ENCODE peak calls at places on chromosome 6, in six cellular contexts. J is prostate gland, A is body of pancreas, K is uterus, B is K562, P is heart left ventricle. U is an unnamed sample.

GRCh38 chr6:155014715-155015300 is 19.7 kb downstream of the TIAM2 start:
- DNase-seq in P (no peak), K (no peak), A (no peak), B (no peak), J (no peak), U (no peak)

GRCh38 chr6:134230087-134230717 is 87.7 kb downstream of the SGK1 start:
- DNase-seq in P (peak), A (no peak), K (no peak), B (no peak), J (no peak), U (no peak)

GRCh38 chr6:169640347-169640972 is 61.4 kb downstream of the WDR27 start:
- DNase-seq in A (no peak), P (no peak), B (peak), J (no peak), K (peak), U (no peak)

GRCh38 chr6:157155838-157156237 is 167.5 kb downstream of the TMEM242 start:
- DNase-seq in J (no peak), K (no peak), A (no peak), B (no peak), P (no peak), U (no peak)

GRCh38 chr6:126919947-126920346 is 198.5 kb upstream of the RSPO3 start:
- DNase-seq in J (no peak), P (no peak), A (no peak), B (no peak), K (no peak), U (no peak)

GRCh38 chr6:136547336-136547735 is 2.9 kb downstream of the MAP7 start:
- DNase-seq in K (no peak), A (no peak), J (no peak), B (peak), P (no peak), U (no peak)

GRCh38 chr6:2791124-2792050 is 26.2 kb downstream of the WRNIP1 start:
- DNase-seq in A (peak), B (peak), J (peak), K (peak), P (peak), U (no peak)

GRCh38 chr6:26521485-26522391 is 16.4 kb upstream of the HMGN4 start:
- DNase-seq in J (peak), A (peak), P (peak), K (peak), B (peak), U (peak)

GRCh38 chr6:151284431-151285060 is 44.8 kb downstream of the AKAP12 start:
- DNase-seq in J (no peak), A (no peak), B (no peak), K (no peak), P (no peak), U (no peak)

GRCh38 chr6:119096683-119097310 is 18.3 kb upstream of the FAM184A start:
- DNase-seq in B (no peak), K (peak), J (peak), P (peak), A (peak), U (no peak)

GRCh38 chr6:69584913-69585729 is 211.7 kb downstream of the LMBRD1 start:
- DNase-seq in A (no peak), J (no peak), K (peak), B (no peak), P (no peak), U (no peak)

GRCh38 chr6:109690740-109691687 is at the start of the genes AK9 and FIG4:
- DNase-seq in P (peak), A (peak), J (peak), K (peak), B (peak), U (peak)

GRCh38 chr6:8552023-8552422 is 116.7 kb upstream of the SLC35B3 start:
- DNase-seq in J (no peak), A (no peak), P (no peak), B (no peak), K (no peak), U (no peak)

GRCh38 chr6:111789593-111789992 is 83.7 kb downstream of the FYN start:
- DNase-seq in P (peak), A (no peak), K (peak), B (no peak), J (no peak), U (no peak)

GRCh38 chr6:46758960-46759753 is 12.4 kb downstream of the ANKRD66 start:
- DNase-seq in K (no peak), P (no peak), A (no peak), B (no peak), J (no peak), U (no peak)

GRCh38 chr6:46760925-46761324 is 14.2 kb downstream of the ANKRD66 start:
- DNase-seq in J (no peak), B (no peak), K (no peak), A (no peak), P (no peak), U (no peak)

GRCh38 chr6:46755867-46756266 is 9.1 kb downstream of the ANKRD66 start:
- DNase-seq in P (no peak), A (no peak), J (no peak), K (no peak), B (no peak), U (no peak)

GRCh38 chr6:46756469-46757205 is 9.9 kb downstream of the ANKRD66 start:
- DNase-seq in B (no peak), K (no peak), J (no peak), A (no peak), P (no peak), U (no peak)

DNA sequence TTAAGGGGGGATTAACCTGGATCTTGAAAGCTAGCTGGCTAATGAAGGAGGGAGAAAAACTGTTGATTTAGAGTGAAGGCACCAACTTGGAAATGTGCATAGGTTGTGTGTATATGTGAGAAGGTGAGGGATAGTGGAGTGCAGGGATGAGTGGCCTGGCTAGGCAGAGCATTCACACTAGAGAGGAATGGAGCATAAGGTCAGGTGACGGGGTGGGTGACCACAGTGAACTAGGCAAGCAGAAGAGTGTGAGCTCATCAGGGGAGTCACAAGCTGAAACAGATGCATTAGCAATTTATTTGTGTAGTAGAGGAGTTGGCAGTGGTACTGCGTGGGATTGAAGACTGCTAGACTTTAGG is 10.5 kb downstream of the ANKRD66 start:
- DNase-seq in K (no peak), J (no peak), B (no peak), A (no peak), P (no peak), U (no peak)
- TF ChIP-seq POLR2A in K (no peak), J (no peak), B (no peak), A (no peak), P (no peak), U (no peak)

GRCh38 chr6:143675946-143676345 is 1.8 kb upstream of the PHACTR2 start:
- DNase-seq in J (no peak), A (no peak), K (no peak), P (no peak), B (no peak), U (no peak)

GRCh38 chr6:143676437-143677045 is 1.2 kb upstream of the PHACTR2 start:
- DNase-seq in A (no peak), J (no peak), P (no peak), K (no peak), B (no peak), U (no peak)

GRCh38 chr6:143678980-143679379 is 1.2 kb downstream of the PHACTR2 start:
- DNase-seq in K (no peak), A (no peak), P (no peak), J (no peak), B (no peak), U (no peak)

GRCh38 chr6:143677891-143678737 is at the start of gene PHACTR2:
- DNase-seq in K (peak), P (peak), A (peak), B (peak), J (peak), U (peak)

DNA sequence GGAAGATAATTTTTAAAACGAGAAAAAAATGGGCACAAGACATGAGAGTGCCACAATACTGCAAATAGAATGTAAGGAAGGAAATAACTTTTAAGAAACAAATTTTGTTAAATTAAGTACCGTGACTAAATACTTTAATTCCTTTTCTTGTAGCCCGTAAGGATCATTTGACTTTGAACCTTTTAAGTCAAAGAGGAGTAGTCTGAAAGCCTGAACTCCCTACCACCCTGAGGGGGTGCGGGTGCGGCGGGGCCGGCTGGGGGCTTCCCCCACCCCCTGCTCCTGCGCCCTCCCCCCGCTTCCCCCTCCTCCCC is 231 bp upstream of the PHACTR2 start:
- DNase-seq in A (no peak), P (no peak), B (no peak), K (no peak), J (no peak), U (no peak)
- H3K27ac ChIP-seq in A (peak), P (peak), B (no peak), K (peak), J (peak), U (peak)

GRCh38 chr6:167701010-167701409 is 125.7 kb upstream of the AFDN start:
- DNase-seq in J (no peak), P (no peak), K (no peak), B (no peak), A (no peak), U (no peak)

GRCh38 chr6:167698540-167698939 is 128.2 kb upstream of the AFDN start:
- DNase-seq in B (no peak), A (no peak), P (no peak), K (no peak), J (no peak), U (no peak)

GRCh38 chr6:167700199-167700598 is 126.5 kb upstream of the AFDN start:
- DNase-seq in J (no peak), A (no peak), K (no peak), B (no peak), P (no peak), U (peak)

GRCh38 chr6:167697316-167697715 is 129.4 kb upstream of the AFDN start:
- DNase-seq in J (no peak), P (no peak), B (no peak), K (no peak), A (no peak), U (no peak)

GRCh38 chr6:167699141-167700036 is 127.3 kb upstream of the AFDN start:
- DNase-seq in J (no peak), B (no peak), K (peak), P (peak), A (peak), U (peak)
- TF ChIP-seq POLR2A in J (no peak), B (no peak), K (no peak), P (no peak), A (no peak), U (no peak)

GRCh38 chr6:10526156-10526555 is 5.0 kb downstream of the GCNT2 start:
- DNase-seq in J (no peak), K (peak), P (no peak), A (no peak), B (no peak), U (no peak)
- H3K27ac ChIP-seq in J (no peak), K (no peak), P (peak), A (no peak), B (no peak), U (no peak)